ENCODE peak calls at places on chromosome X, in six cellular contexts. U, F, X, M, L and O are unnamed samples.

GRCh38 chrX:70826715-70827114 is 81.8 kb downstream of the TEX11 start:
- DNase-seq in U (peak), F (no peak), X (no peak), M (no peak), L (no peak), O (no peak)

GRCh38 chrX:26778320-26778888 is 562.4 kb downstream of the MAGEB5 start:
- DNase-seq in U (no peak), F (no peak), X (no peak), M (no peak), L (no peak), O (no peak)

GRCh38 chrX:106999002-106999975 is 723 bp downstream of the MORC4 start:
- DNase-seq in U (peak), F (peak), X (peak), M (peak), L (peak), O (no peak)

GRCh38 chrX:97229318-97229717 is 345.6 kb downstream of the RPA4 start:
- DNase-seq in U (no peak), F (no peak), X (no peak), M (no peak), L (no peak), O (no peak)

GRCh38 chrX:41514179-41514578 is 67.0 kb downstream of the NYX start:
- DNase-seq in U (no peak), F (no peak), X (no peak), M (no peak), L (no peak), O (no peak)

GRCh38 chrX:19121898-19122640 is at the start of gene ADGRG2:
- DNase-seq in U (peak), F (peak), X (peak), M (peak), L (peak), O (peak)

GRCh38 chrX:107894038-107894437 is 68.4 kb downstream of the MID2 start:
- DNase-seq in U (peak), F (no peak), X (no peak), M (no peak), L (peak), O (no peak)

GRCh38 chrX:2696698-2697215 is 5.7 kb downstream of the CD99 start:
- DNase-seq in U (peak), F (no peak), X (no peak), M (no peak), L (no peak), O (no peak)

GRCh38 chrX:44874481-44875184 is 1.6 kb downstream of the KDM6A start:
- DNase-seq in U (peak), F (no peak), X (no peak), M (no peak), L (peak), O (no peak)

GRCh38 chrX:150902434-150903109 is 4.1 kb upstream of the CD99L2 start:
- DNase-seq in U (no peak), F (no peak), X (no peak), M (no peak), L (no peak), O (no peak)

GRCh38 chrX:55167124-55167523 is 53.0 kb upstream of the PAGE5 start:
- DNase-seq in U (no peak), F (no peak), X (no peak), M (no peak), L (no peak), O (no peak)

GRCh38 chrX:49910344-49910743 is 12.1 kb upstream of the CLCN5 start:
- DNase-seq in U (no peak), F (no peak), X (no peak), M (no peak), L (no peak), O (no peak)

GRCh38 chrX:49912866-49913265 is 9.5 kb upstream of the CLCN5 start:
- DNase-seq in U (no peak), F (no peak), X (no peak), M (no peak), L (no peak), O (no peak)

GRCh38 chrX:49915352-49916222 is 6.8 kb upstream of the CLCN5 start:
- DNase-seq in U (peak), F (no peak), X (no peak), M (no peak), L (peak), O (peak)

DNA sequence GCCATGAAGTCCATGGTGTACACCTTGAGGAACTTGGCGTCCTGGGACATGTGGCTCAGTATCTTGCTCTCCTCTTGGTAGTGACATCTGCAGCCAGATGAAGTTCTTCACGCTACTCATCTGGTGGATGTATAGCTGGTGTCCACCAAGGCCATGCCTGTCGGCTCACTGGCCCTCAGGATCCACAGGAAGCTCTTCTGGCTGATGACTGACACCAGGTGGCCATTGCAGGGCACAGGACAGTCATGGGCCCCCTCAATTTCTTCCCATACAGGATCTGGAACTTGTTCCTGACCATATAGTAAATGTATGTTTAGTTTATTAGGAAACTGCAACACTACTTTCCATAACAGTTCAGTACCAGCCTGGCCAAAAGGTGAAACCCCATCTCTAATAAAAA is 10.3 kb upstream of the CLCN5 start:
- DNase-seq in U (no peak), F (no peak), X (no peak), M (no peak), L (no peak), O (no peak)
- H3K4me3 ChIP-seq in U (no peak), F (no peak), X (no peak), M (no peak), L (no peak), O (no peak)

GRCh38 chrX:37679230-37679629 is 6.4 kb upstream of the XK start:
- DNase-seq in U (no peak), F (no peak), X (no peak), M (no peak), L (no peak), O (no peak)

GRCh38 chrX:37677765-37678164 is 7.8 kb upstream of the XK start:
- DNase-seq in U (no peak), F (no peak), X (no peak), M (no peak), L (no peak), O (no peak)

GRCh38 chrX:37677243-37677642 is 8.3 kb upstream of the XK start:
- DNase-seq in U (no peak), F (no peak), X (no peak), M (no peak), L (no peak), O (no peak)

GRCh38 chrX:37679888-37680287 is 5.7 kb upstream of the XK start:
- DNase-seq in U (no peak), F (no peak), X (no peak), M (no peak), L (no peak), O (no peak)

DNA sequence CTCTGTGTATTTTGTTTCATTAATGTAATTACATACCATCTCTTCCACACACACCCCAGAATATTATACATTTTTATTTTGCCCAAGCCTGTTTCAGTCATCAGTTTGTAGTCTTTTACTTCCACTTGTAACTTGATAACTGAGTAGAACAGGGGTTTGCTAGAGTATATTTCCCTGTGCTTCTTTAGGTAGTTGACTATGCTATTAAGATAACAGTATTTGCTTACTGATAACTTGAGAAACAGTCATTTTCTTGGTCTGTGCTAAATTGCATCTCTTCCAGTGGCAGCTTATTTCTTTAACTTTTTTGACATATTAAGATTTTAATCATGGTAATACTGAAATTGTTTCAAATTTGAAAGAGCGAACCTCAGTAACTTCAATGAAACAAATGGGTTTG is 7.0 kb upstream of the XK start:
- DNase-seq in U (no peak), F (no peak), X (no peak), M (no peak), L (no peak), O (no peak)
- H3K4me3 ChIP-seq in U (no peak), F (no peak), X (no peak), M (no peak), L (no peak), O (no peak)

DNA sequence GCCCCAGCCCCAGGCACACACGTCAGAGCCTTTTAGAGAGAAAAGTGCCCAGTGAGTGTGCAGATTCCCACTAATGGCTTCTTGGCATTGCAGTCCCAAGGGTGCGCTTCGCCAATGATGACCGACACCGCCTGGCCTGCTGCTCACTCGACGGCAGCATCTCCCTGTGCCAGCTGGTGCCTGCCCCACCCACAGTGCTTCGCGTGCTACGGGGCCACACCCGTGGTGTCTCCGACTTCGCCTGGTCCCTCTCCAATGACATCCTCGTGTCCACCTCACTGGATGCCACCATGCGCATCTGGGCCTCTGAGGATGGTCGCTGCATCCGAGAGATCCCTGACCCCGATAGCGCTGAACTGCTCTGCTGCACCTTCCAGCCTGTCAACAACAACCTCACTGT is 2.9 kb downstream of the WDR13 start:
- DNase-seq in U (no peak), F (no peak), X (no peak), M (no peak), L (no peak), O (no peak)
- H3K4me3 ChIP-seq in U (no peak), F (no peak), X (no peak), M (no peak), L (no peak), O (no peak)

DNA sequence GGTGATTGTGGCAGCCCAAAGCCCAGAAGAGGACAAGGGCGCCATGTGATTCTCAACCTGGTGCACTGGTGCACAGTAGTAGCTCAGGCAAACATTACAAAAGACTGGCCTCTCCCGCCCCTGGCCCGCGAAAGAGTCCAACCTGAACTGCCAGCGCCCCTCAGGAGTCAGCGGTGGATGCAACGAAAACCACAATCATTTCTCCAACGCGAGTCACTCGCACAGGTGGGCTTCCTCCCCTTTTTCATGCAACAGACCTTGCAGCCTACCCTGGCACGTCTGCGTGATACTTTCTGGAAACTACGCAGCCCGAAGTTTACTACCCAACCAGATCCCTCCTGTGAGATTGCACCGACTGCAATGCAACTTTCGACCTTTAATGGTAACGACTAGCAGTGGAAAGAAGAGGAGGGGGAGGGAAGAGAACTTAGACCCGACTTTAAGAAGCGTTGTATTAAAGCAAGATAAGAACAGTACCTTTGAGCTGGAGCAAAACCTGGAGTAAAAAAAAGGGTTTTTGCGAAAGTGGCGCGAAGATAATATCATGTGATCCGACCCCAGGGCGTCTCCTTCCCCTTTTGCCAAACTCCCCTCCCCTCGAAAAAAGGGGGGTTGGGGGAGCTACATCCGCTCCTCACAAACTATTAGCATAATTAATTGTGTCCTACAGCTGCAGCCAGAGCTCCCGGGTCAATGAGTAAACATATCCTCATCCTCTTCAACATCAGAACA is 63.3 kb upstream of the CCDC160 start:
- DNase-seq in U (no peak), F (no peak), X (no peak), M (no peak), L (no peak), O (no peak)
- H3K4me3 ChIP-seq in U (no peak), F (no peak), X (peak), M (no peak), L (peak), O (no peak)

GRCh38 chrX:67543818-67544217 is at the start of gene AR:
- DNase-seq in U (peak), F (peak), X (peak), M (peak), L (peak), O (no peak)
- H3K4me3 ChIP-seq in U (peak), F (peak), X (peak), M (peak), L (peak), O (peak)

DNA sequence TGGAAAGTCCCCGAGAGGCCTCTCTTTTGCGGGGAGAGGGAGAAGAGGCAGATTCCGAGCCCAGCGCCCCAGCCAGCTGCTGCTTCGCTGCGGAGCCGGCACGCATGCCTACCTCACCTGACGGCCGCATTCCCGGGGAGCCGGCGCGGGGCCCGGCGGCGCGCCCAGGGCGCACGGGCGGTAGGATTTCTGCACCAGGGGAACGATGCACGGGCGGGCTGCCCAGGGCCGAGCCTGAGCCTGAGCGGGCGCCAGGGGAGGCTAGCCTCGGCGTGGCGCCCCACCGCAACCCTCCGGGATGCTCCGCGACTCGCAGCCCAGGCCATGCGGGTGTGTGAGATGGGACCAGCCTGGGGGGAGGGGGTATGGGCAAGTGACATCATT is 81.3 kb upstream of the SCML1 start:
- DNase-seq in U (peak), F (no peak), X (peak), M (peak), L (no peak), O (no peak)
- H3K4me3 ChIP-seq in U (peak), F (peak), X (peak), M (no peak), L (no peak), O (no peak)

GRCh38 chrX:40107291-40108083 is 9.7 kb upstream of the BCOR start:
- DNase-seq in U (no peak), F (peak), X (peak), M (peak), L (peak), O (no peak)

GRCh38 chrX:40108084-40108958 is 10.6 kb upstream of the BCOR start:
- DNase-seq in U (peak), F (peak), X (no peak), M (peak), L (peak), O (no peak)

GRCh38 chrX:40105791-40106676 is 8.3 kb upstream of the BCOR start:
- DNase-seq in U (no peak), F (peak), X (peak), M (peak), L (peak), O (no peak)

GRCh38 chrX:40105016-40105790 is 7.4 kb upstream of the BCOR start:
- DNase-seq in U (no peak), F (peak), X (peak), M (peak), L (peak), O (no peak)

GRCh38 chrX:40106677-40107290 is 9.0 kb upstream of the BCOR start:
- DNase-seq in U (no peak), F (no peak), X (no peak), M (no peak), L (no peak), O (no peak)
- H3K4me3 ChIP-seq in U (peak), F (peak), X (peak), M (peak), L (peak), O (peak)

DNA sequence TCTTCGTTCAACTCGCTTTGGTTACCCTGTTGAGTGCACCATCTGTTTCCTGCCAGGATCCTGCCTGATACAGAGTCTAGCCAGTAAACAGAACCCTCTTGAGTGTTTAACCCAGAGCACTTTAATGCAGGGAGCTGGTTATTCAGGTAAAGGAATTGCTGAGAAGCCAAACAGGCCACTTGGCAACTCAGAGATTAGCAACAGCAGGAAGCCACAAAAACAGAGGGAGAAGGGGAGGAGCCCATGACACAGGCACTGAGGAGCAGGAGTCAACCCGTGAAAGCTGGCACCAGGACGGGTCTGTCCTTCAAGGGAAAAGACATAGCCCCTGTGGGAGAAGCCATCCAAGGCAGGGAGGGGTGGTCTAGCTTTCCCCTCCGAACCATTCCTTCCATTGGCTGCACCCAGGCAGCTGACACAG is 641.4 kb downstream of the ZNF674 start:
- DNase-seq in U (no peak), F (no peak), X (no peak), M (no peak), L (no peak), O (no peak)
- H3K4me3 ChIP-seq in U (no peak), F (no peak), X (no peak), M (no peak), L (no peak), O (no peak)